ENCODE peak calls at places on chromosomes 5 and 9, in four cellular contexts. N is prostate gland, A is AG04449, M is dorsolateral prefrontal cortex. I is an unnamed sample.

GRCh38 chr9:123326662-123327093 is 29.3 kb upstream of the CRB2 start:
- DNase-seq in N (no peak), A (no peak), M (no peak), I (no peak)

GRCh38 chr5:55480781-55481180 is 54.0 kb downstream of the PLPP1 start:
- DNase-seq in N (no peak), A (no peak), M (no peak), I (no peak)

GRCh38 chr9:121278535-121279169 is 10.7 kb downstream of the GSN start:
- DNase-seq in N (peak; percentile 39), A (peak; percentile 99), M (peak; percentile 73), I (peak; percentile 99)

GRCh38 chr5:4700082-4700481 is 440.0 kb upstream of the ADAMTS16 start:
- DNase-seq in N (peak; percentile 73), A (peak; percentile 16), M (peak; percentile 87), I (no peak)

GRCh38 chr5:132427285-132428146 is 58.0 kb downstream of the SLC22A5 start:
- DNase-seq in N (peak; percentile 39), A (no peak), M (no peak), I (no peak)

GRCh38 chr5:151902215-151902614 is 22.4 kb downstream of the GLRA1 start:
- DNase-seq in N (no peak), A (no peak), M (no peak), I (no peak)

GRCh38 chr9:126276056-126276728 is 50.4 kb upstream of the MVB12B start:
- DNase-seq in N (no peak), A (no peak), M (no peak), I (no peak)

GRCh38 chr5:137260820-137261541 is 238.1 kb downstream of the SPOCK1 start:
- DNase-seq in N (no peak), A (no peak), M (no peak), I (no peak)

GRCh38 chr5:43315697-43316096 is 2.5 kb upstream of the HMGCS1 start:
- DNase-seq in N (no peak), A (no peak), M (no peak), I (no peak)

GRCh38 chr9:4689687-4690104 is 10.3 kb downstream of the CDC37L1 start:
- DNase-seq in N (peak; percentile 26), A (no peak), M (no peak), I (no peak)

GRCh38 chr5:112862085-112862484 is 998 bp downstream of the SRP19 start:
- DNase-seq in N (no peak), A (no peak), M (no peak), I (no peak)

GRCh38 chr5:67092447-67093023 is 104.1 kb downstream of the CD180 start:
- DNase-seq in N (peak; percentile 16), A (no peak), M (no peak), I (no peak)

GRCh38 chr5:2310946-2311345 is 428.2 kb upstream of the IRX4 start:
- DNase-seq in N (no peak), A (no peak), M (no peak), I (no peak)

GRCh38 chr5:73777192-73777591 is 151.2 kb downstream of the ARHGEF28 start:
- DNase-seq in N (no peak), A (no peak), M (no peak), I (no peak)

GRCh38 chr5:61926911-61927310 is 379.1 kb upstream of the KIF2A start:
- DNase-seq in N (no peak), A (no peak), M (no peak), I (no peak)

GRCh38 chr5:11851402-11851801 is 52.8 kb downstream of the CTNND2 start:
- DNase-seq in N (no peak), A (no peak), M (no peak), I (no peak)

GRCh38 chr5:170693701-170694100 is 89.8 kb upstream of the GABRP start:
- DNase-seq in N (no peak), A (no peak), M (no peak), I (no peak)

GRCh38 chr5:157516016-157516415 is 56.0 kb downstream of the NIPAL4 start:
- DNase-seq in N (no peak), A (peak; percentile 61), M (no peak), I (peak; percentile 38)

GRCh38 chr5:98769256-98770157 is 4.0 kb upstream of the RGMB start:
- DNase-seq in N (no peak), A (peak; percentile 38), M (no peak), I (no peak)

GRCh38 chr5:66960373-66961137 is 236.0 kb downstream of the CD180 start:
- DNase-seq in N (no peak), A (no peak), M (no peak), I (no peak)

GRCh38 chr5:137563301-137563645 is 64.1 kb upstream of the SPOCK1 start:
- DNase-seq in N (no peak), A (no peak), M (peak; percentile 47), I (no peak)

GRCh38 chr9:134332841-134333233 is 6.6 kb downstream of the RXRA start:
- DNase-seq in N (no peak), A (no peak), M (no peak), I (no peak)

DNA sequence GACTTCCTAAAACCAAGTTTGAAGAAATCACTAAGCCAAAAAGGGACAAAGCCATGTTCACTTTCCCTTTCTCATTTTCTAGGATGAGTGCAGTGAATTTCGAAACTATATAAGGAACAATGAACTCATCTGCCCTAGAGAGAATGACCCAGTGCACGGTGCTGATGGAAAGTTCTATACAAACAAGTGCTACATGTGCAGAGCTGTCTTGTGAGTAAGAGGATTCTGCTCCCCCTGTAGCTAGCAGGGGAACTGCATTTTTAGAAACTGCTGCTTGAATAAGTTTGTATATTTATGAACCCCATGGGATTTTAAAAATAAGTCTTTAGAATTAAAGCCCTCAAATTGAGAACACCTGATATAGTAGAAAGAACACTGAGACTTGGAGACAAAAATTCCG is 42.7 kb upstream of the SPINK14 start:
- DNase-seq in N (no peak), A (no peak), M (no peak), I (no peak)
- TF ChIP-seq CTCF in N (no peak), A (no peak), M (no peak), I (no peak)

GRCh38 chr5:138611295-138612220 is 36.4 kb upstream of the HSPA9 start:
- DNase-seq in N (no peak), A (no peak), M (no peak), I (no peak)
- H3K4me3 ChIP-seq in N (peak overlapping the region; percentile 16), A (peak overlapping the region; percentile 43), M (peak overlapping the region; percentile 55), I (peak overlapping the region; percentile 15)

GRCh38 chr5:154402611-154403010 is 43.2 kb upstream of the SAP30L start:
- DNase-seq in N (no peak), A (no peak), M (no peak), I (no peak)
- TF ChIP-seq CTCF in N (no peak), A (no peak), M (no peak), I (no peak)

GRCh38 chr9:95091574-95091970 is 225.9 kb downstream of the FANCC start:
- DNase-seq in N (no peak), A (peak; percentile 46), M (no peak), I (no peak)
- H3K4me3 ChIP-seq in N (no peak overlapping the region), A (no peak overlapping the region), M (no peak overlapping the region), I (no peak overlapping the region)

GRCh38 chr9:21804336-21804735 is 1.9 kb downstream of the MTAP start:
- DNase-seq in N (no peak), A (no peak), M (no peak), I (no peak)
- TF ChIP-seq CTCF in N (no peak), A (no peak), M (no peak), I (no peak)

DNA sequence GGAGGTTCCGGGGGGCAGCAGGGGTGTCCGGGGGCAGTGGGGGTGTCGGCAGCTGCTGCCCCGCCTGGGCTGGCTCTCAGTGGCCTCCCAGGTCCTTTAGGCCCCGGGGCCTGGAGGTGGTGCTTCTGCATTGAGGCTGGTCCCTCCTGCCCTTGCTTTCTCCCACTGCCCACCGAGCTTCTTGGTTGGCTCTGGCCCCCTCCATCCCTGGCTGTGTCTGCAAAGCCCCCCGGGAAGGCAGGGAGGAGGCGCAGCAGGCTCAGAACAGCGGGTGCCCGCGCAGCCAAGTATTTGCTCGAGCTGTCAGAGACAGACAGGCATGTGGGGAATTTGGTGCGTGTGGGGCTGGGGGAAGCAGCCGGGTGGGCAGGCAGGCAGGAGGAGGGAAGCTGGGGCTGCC is 11.5 kb downstream of the CXXC5 start:
- DNase-seq in N (no peak), A (no peak), M (no peak), I (no peak)
- H3K4me3 ChIP-seq in N (peak overlapping the region; percentile 1), A (peak overlapping the region; percentile 46), M (peak overlapping the region; percentile 39), I (peak overlapping the region; percentile 28)

DNA sequence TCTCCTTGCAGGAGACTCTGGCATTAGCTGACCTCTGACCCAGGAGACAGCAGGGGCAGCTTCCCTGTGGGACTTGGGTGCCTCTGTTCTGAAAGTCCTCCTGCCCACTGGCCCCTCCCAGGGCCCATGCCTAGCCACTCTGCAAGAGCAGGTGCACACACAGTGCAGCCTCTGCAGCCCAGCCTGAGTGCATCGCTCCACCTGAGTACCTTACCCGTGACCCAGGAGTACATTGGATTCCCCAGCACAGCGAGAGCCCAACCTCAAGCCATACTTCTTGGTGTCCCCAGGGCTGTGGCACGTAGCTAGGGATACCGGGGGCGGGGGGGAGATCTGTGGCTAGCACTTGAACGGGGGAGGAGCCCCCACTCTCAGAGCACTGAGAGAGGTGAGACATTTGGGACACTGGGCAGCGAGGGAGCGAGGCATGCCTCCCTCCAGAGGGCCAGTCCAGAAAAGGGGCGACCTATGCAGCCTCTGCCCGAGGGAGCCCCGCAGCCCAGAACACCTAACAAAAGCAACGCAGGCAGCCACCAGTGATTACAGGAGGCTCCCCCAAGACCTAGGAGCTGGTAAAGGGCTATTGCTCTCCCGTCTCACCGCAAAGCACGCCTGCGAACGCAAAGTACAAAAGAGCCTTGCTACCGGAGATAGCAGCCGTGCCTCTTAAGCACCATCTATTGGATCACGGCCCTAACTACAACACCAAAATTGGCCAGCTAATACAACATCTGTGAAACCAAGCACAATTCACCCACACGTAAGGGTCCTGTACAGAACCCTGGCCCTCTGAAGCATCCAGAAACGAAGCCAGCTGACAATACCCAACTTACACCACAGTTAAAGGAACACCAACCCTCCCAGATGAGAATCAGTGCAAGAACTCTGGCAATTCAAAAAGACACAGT is 826 bp upstream of the PRDM9 start:
- DNase-seq in N (no peak), A (no peak), M (no peak), I (no peak)
- TF ChIP-seq CTCF in N (no peak), A (no peak), M (no peak), I (no peak)

GRCh38 chr5:180646963-180647305 is 2.5 kb downstream of the FLT4 start:
- DNase-seq in N (no peak), A (no peak), M (peak; percentile 6), I (no peak)

GRCh38 chr5:180647465-180647864 is 1.9 kb downstream of the FLT4 start:
- DNase-seq in N (no peak), A (no peak), M (no peak), I (no peak)

GRCh38 chr5:180647941-180648500 is 1.4 kb downstream of the FLT4 start:
- DNase-seq in N (no peak), A (no peak), M (no peak), I (no peak)

GRCh38 chr5:180649297-180650039 is at the start of gene FLT4:
- DNase-seq in N (no peak), A (no peak), M (no peak), I (no peak)

GRCh38 chr5:180648658-180649296 is 623 bp downstream of the FLT4 start:
- DNase-seq in N (no peak), A (no peak), M (no peak), I (no peak)
- H3K4me3 ChIP-seq in N (peak overlapping the region; percentile 23), A (no peak overlapping the region), M (no peak overlapping the region), I (no peak overlapping the region)

DNA sequence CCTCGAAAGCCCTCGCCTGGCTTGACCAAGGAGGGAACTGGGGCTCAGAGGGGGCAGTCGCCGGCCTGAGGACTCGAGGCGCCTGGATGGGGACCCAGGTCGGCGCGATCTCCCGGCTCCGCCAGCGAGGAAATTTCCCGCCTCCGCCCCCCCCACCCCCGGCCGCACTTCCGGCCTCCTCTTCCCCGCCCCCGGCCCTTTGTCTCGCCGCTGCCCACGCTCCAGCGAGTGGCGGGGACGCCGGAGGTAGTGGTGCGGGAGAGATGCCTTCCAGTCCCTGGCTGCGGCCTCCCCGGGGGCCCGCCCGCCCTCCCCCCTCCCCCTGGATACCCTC is 441 bp upstream of the GPRIN1 start:
- DNase-seq in N (no peak), A (no peak), M (no peak), I (no peak)
- TF ChIP-seq CTCF in N (no peak), A (no peak), M (no peak), I (no peak)